ENCODE peak calls at places on chromosomes 4 and X, in five cellular contexts. One of them, this sample, is unnamed.
A peak's percentile ranks its signal among the peaks of the same experiment; 100 is the strongest.

GRCh38 chr4:40572692-40573287 is 56.9 kb downstream of the RBM47 start:
- DNase-seq in H9: no peak
- DNase-seq in mesendoderm: no peak
- DNase-seq in neuronal stem cell: no peak
- DNase-seq in IMR-90: no peak
- DNase-seq in this sample: no peak

GRCh38 chr4:101205878-101206277 is 141.4 kb downstream of the PPP3CA start:
- DNase-seq in H9: no peak
- DNase-seq in mesendoderm: peak; percentile 24
- DNase-seq in neuronal stem cell: no peak
- DNase-seq in IMR-90: peak; percentile 63
- DNase-seq in this sample: peak; percentile 49

GRCh38 chrX:53080628-53081580 is 1.3 kb upstream of the TSPYL2 start:
- DNase-seq in H9: no peak
- DNase-seq in mesendoderm: no peak
- DNase-seq in neuronal stem cell: no peak
- DNase-seq in IMR-90: peak; percentile 43
- DNase-seq in this sample: no peak

GRCh38 chr4:55181606-55182005 is 56.2 kb upstream of the KDR start:
- DNase-seq in H9: no peak
- DNase-seq in mesendoderm: peak; percentile 70
- DNase-seq in neuronal stem cell: no peak
- DNase-seq in IMR-90: peak; percentile 42
- DNase-seq in this sample: peak; percentile 62

GRCh38 chrX:7146026-7146702 is 1.3 kb upstream of the STS start:
- DNase-seq in H9: no peak
- DNase-seq in mesendoderm: no peak
- DNase-seq in neuronal stem cell: no peak
- DNase-seq in IMR-90: no peak
- DNase-seq in this sample: peak; percentile 18

GRCh38 chr4:107757860-107758476 is 37.9 kb upstream of the PAPSS1 start:
- DNase-seq in H9: no peak
- DNase-seq in mesendoderm: no peak
- DNase-seq in neuronal stem cell: no peak
- DNase-seq in IMR-90: peak; percentile 44
- DNase-seq in this sample: peak; percentile 45

GRCh38 chr4:10416441-10416840 is 40.8 kb downstream of the ZNF518B start:
- DNase-seq in H9: no peak
- DNase-seq in mesendoderm: no peak
- DNase-seq in neuronal stem cell: no peak
- DNase-seq in IMR-90: no peak
- DNase-seq in this sample: no peak

GRCh38 chrX:135213200-135213844 is 38.5 kb upstream of the ETDA start:
- DNase-seq in H9: no peak
- DNase-seq in mesendoderm: no peak
- DNase-seq in neuronal stem cell: no peak
- DNase-seq in IMR-90: no peak
- DNase-seq in this sample: no peak

GRCh38 chr4:1211371-1211770 is 37.6 kb downstream of the CTBP1 start:
- DNase-seq in H9: no peak
- DNase-seq in mesendoderm: no peak
- DNase-seq in neuronal stem cell: no peak
- DNase-seq in IMR-90: no peak
- DNase-seq in this sample: no peak

GRCh38 chr4:171857302-171858005 is 44.2 kb downstream of the GALNTL6 start:
- DNase-seq in H9: no peak
- DNase-seq in mesendoderm: no peak
- DNase-seq in neuronal stem cell: no peak
- DNase-seq in IMR-90: no peak
- DNase-seq in this sample: peak; percentile 42

GRCh38 chr4:4762909-4763814 is 96.3 kb upstream of the MSX1 start:
- DNase-seq in H9: peak; percentile 64
- DNase-seq in mesendoderm: peak; percentile 98
- DNase-seq in neuronal stem cell: no peak
- DNase-seq in IMR-90: peak; percentile 59
- DNase-seq in this sample: peak; percentile 76

GRCh38 chr4:4761128-4761991 is 98.1 kb upstream of the MSX1 start:
- DNase-seq in H9: peak; percentile 79
- DNase-seq in mesendoderm: peak; percentile 90
- DNase-seq in neuronal stem cell: peak; percentile 46
- DNase-seq in IMR-90: no peak
- DNase-seq in this sample: peak; percentile 29

GRCh38 chr4:4763815-4764202 is 95.7 kb upstream of the MSX1 start:
- DNase-seq in H9: no peak
- DNase-seq in mesendoderm: no peak
- DNase-seq in neuronal stem cell: no peak
- DNase-seq in IMR-90: peak; percentile 6
- DNase-seq in this sample: peak; percentile 33

GRCh38 chr4:4764506-4764905 is 95.0 kb upstream of the MSX1 start:
- DNase-seq in H9: no peak
- DNase-seq in mesendoderm: no peak
- DNase-seq in neuronal stem cell: no peak
- DNase-seq in IMR-90: no peak
- DNase-seq in this sample: no peak

GRCh38 chr4:4762300-4762699 is 97.2 kb upstream of the MSX1 start:
- DNase-seq in H9: no peak
- DNase-seq in mesendoderm: no peak
- DNase-seq in neuronal stem cell: no peak
- DNase-seq in IMR-90: no peak
- DNase-seq in this sample: no peak
- H2BK5ac ChIP-seq in H9: no peak overlapping the region
- H2BK5ac ChIP-seq in mesendoderm: peak overlapping the region; percentile 86
- H2BK5ac ChIP-seq in neuronal stem cell: no peak overlapping the region
- H2BK5ac ChIP-seq in IMR-90: no peak overlapping the region
- H2BK5ac ChIP-seq in this sample: no peak overlapping the region

GRCh38 chrX:14030248-14030592 is 528 bp upstream of the GEMIN8 start:
- DNase-seq in H9: no peak
- DNase-seq in mesendoderm: no peak
- DNase-seq in neuronal stem cell: no peak
- DNase-seq in IMR-90: peak; percentile 64
- DNase-seq in this sample: peak; percentile 52
- H2BK5ac ChIP-seq in H9: no peak overlapping the region
- H2BK5ac ChIP-seq in mesendoderm: no peak overlapping the region
- H2BK5ac ChIP-seq in neuronal stem cell: no peak overlapping the region
- H2BK5ac ChIP-seq in IMR-90: peak overlapping the region; percentile 85
- H2BK5ac ChIP-seq in this sample: no peak overlapping the region

DNA sequence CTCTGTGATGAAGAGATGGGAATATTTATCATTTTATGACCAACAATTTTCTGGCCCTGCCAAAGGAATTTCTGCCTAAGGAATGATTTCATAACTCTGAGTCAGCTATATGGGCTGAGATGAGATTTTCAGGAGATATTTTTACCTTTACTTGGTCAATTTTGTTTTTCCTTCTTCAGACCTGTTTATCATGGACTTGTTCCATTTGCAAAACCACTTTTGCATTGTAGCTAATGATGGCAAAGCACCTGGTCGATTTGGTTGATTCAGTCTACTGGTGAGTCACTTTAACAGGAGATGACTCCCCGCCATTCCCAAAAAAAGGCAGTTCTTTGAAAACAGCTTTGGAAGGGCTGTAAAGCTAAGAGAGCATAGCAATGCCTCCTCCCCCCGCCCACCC is 53.3 kb downstream of the TEX13A start:
- DNase-seq in H9: no peak
- DNase-seq in mesendoderm: no peak
- DNase-seq in neuronal stem cell: no peak
- DNase-seq in IMR-90: no peak
- DNase-seq in this sample: no peak
- H2BK5ac ChIP-seq in H9: no peak overlapping the region
- H2BK5ac ChIP-seq in mesendoderm: no peak overlapping the region
- H2BK5ac ChIP-seq in neuronal stem cell: no peak overlapping the region
- H2BK5ac ChIP-seq in IMR-90: no peak overlapping the region
- H2BK5ac ChIP-seq in this sample: no peak overlapping the region

GRCh38 chr4:7068279-7068842 is 497 bp upstream of the GRPEL1 start:
- DNase-seq in H9: no peak
- DNase-seq in mesendoderm: no peak
- DNase-seq in neuronal stem cell: no peak
- DNase-seq in IMR-90: no peak
- DNase-seq in this sample: no peak
- H2BK5ac ChIP-seq in H9: no peak overlapping the region
- H2BK5ac ChIP-seq in mesendoderm: no peak overlapping the region
- H2BK5ac ChIP-seq in neuronal stem cell: no peak overlapping the region
- H2BK5ac ChIP-seq in IMR-90: no peak overlapping the region
- H2BK5ac ChIP-seq in this sample: no peak overlapping the region

GRCh38 chr4:188268081-188268908 is 129.1 kb downstream of the TRIML1 start:
- DNase-seq in H9: no peak
- DNase-seq in mesendoderm: no peak
- DNase-seq in neuronal stem cell: no peak
- DNase-seq in IMR-90: no peak
- DNase-seq in this sample: no peak
- H2BK5ac ChIP-seq in H9: no peak overlapping the region
- H2BK5ac ChIP-seq in mesendoderm: no peak overlapping the region
- H2BK5ac ChIP-seq in neuronal stem cell: no peak overlapping the region
- H2BK5ac ChIP-seq in IMR-90: no peak overlapping the region
- H2BK5ac ChIP-seq in this sample: no peak overlapping the region

DNA sequence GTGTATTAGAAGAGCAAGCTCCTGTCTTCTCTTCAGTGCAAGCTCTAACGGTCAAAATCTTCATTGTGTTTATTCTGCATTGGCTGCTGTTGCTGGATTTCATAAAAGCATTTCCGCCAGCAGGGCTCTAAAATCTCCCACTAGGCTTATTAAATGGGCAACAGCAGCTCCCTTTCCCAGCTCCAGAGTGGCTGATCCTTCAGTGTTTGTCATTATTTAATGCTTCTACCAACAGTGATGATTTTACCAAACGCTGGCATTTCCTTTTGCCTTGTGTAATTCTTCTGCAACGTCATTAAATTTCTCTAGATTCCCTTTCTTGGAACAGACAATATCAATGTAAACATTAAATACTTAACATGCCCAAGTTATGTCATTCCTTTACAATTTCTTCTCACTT is 20.1 kb downstream of the SLC7A11 start:
- DNase-seq in H9: no peak
- DNase-seq in mesendoderm: no peak
- DNase-seq in neuronal stem cell: no peak
- DNase-seq in IMR-90: peak; percentile 93
- DNase-seq in this sample: peak; percentile 88
- H2BK5ac ChIP-seq in H9: no peak overlapping the region
- H2BK5ac ChIP-seq in mesendoderm: no peak overlapping the region
- H2BK5ac ChIP-seq in neuronal stem cell: no peak overlapping the region
- H2BK5ac ChIP-seq in IMR-90: peak overlapping the region; percentile 94
- H2BK5ac ChIP-seq in this sample: no peak overlapping the region

This sample was measured in mesenchymal stem cell.